ENCODE peak calls at places on chromosomes 5 and 9, in six cellular contexts. J is IMR-90, B is AG09309, A is OCI-LY7, N is epithelial cell of esophagus, O is coronary artery. M is an unnamed sample.

GRCh38 chr5:3659907-3660306 is 64.3 kb downstream of the IRX1 start:
- DNase-seq in B (no peak), O (no peak), A (no peak), N (peak), J (peak), M (no peak)

GRCh38 chr5:147098233-147098790 is 136.5 kb upstream of the STK32A start:
- DNase-seq in A (peak), O (no peak), N (peak), J (peak), B (peak), M (no peak)

GRCh38 chr9:79665383-79665782 is 93.6 kb downstream of the TLE4 start:
- DNase-seq in B (no peak), J (no peak), N (no peak), A (no peak), O (no peak), M (no peak)

GRCh38 chr5:159874308-159874707 is 42.0 kb upstream of the ADRA1B start:
- DNase-seq in N (peak), B (no peak), O (no peak), J (peak), A (no peak), M (no peak)

GRCh38 chr5:10648806-10649517 is 85.1 kb downstream of the ANKRD33B start:
- DNase-seq in B (no peak), A (no peak), J (no peak), N (no peak), O (no peak), M (no peak)

GRCh38 chr9:16611969-16612368 is 258.5 kb downstream of the BNC2 start:
- DNase-seq in B (peak), A (no peak), N (no peak), O (no peak), J (peak), M (no peak)

GRCh38 chr5:122458278-122458872 is 146.3 kb downstream of the SNCAIP start:
- DNase-seq in N (peak), B (no peak), J (peak), A (peak), O (no peak), M (no peak)

GRCh38 chr9:124054671-124055212 is 43.2 kb downstream of the LHX2 start:
- DNase-seq in O (no peak), J (peak), A (no peak), B (peak), N (peak), M (no peak)

GRCh38 chr9:123689701-123690428 is 240.1 kb downstream of the DENND1A start:
- DNase-seq in J (no peak), O (no peak), N (peak), A (no peak), B (no peak), M (no peak)

GRCh38 chr5:159915913-159916840 is at the start of gene ADRA1B:
- DNase-seq in B (no peak), J (peak), O (peak), A (no peak), N (peak), M (peak)

GRCh38 chr5:40796487-40796889 is 1.7 kb downstream of the PRKAA1 start:
- DNase-seq in O (no peak), N (peak), B (no peak), A (peak), J (peak), M (no peak)

GRCh38 chr5:71862661-71863060 is 143.6 kb downstream of the CARTPT start:
- DNase-seq in J (no peak), O (no peak), A (no peak), N (peak), B (no peak), M (no peak)

GRCh38 chr5:159509002-159509660 is 178.8 kb upstream of the IL12B start:
- DNase-seq in A (no peak), O (no peak), J (peak), B (no peak), N (no peak), M (no peak)

GRCh38 chr5:37375091-37375490 is 4.0 kb upstream of the WDR70 start:
- DNase-seq in A (no peak), O (no peak), B (no peak), N (no peak), J (no peak), M (no peak)

GRCh38 chr9:81566074-81566698 is 123.2 kb downstream of the TLE1 start:
- DNase-seq in O (no peak), A (no peak), B (no peak), N (no peak), J (no peak), M (no peak)

GRCh38 chr5:20972419-20972925 is 984.5 kb upstream of the CDH18 start:
- DNase-seq in A (no peak), O (peak), J (peak), N (peak), B (no peak), M (no peak)

GRCh38 chr5:28896949-28897348 is 1858.6 kb upstream of the CDH9 start:
- DNase-seq in N (peak), O (no peak), J (no peak), B (no peak), A (no peak), M (no peak)
- TF ChIP-seq CTCF in N (peak), O (no peak), J (no peak), B (no peak), A (no peak), M (no peak)

DNA sequence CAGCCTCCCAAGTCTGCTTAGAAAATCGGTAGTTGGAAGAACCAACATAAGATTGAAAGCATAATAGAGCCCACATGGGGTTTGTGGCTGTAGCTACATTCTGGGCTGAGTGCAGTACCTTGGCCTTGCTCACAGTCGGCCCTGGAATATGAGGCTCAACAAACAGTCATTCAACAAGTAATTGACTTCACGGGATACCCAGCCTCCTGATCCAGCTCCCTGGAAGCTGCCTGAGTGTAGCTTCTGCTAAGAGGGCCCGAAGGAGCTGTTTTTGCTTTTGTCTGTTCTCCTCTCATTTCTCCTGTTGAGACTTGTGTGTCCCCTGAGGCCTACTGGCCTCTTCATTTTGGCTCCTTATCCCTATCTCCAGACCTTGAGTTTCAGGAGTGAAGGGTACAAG is 170.7 kb downstream of the HSPA4 start:
- DNase-seq in A (no peak), N (no peak), B (no peak), J (no peak), O (peak), M (no peak)
- TF ChIP-seq CTCF in A (no peak), N (no peak), B (no peak), J (no peak), O (no peak), M (no peak)

GRCh38 chr5:170631471-170632195 is 127.8 kb downstream of the KCNIP1 start:
- DNase-seq in A (no peak), O (peak), J (no peak), N (no peak), B (no peak), M (no peak)
- TF ChIP-seq CTCF in A (no peak), O (no peak), J (peak), N (no peak), B (peak), M (no peak)

GRCh38 chr5:151688406-151688805 is 1.7 kb upstream of the SPARC start:
- DNase-seq in O (peak), N (no peak), J (no peak), B (no peak), A (no peak), M (no peak)

GRCh38 chr5:151685749-151686672 is 704 bp downstream of the SPARC start:
- DNase-seq in A (no peak), O (no peak), N (no peak), J (no peak), B (no peak), M (no peak)

GRCh38 chr5:151683936-151684586 is 2.7 kb downstream of the SPARC start:
- DNase-seq in N (no peak), B (no peak), A (no peak), O (no peak), J (no peak), M (no peak)

GRCh38 chr5:151684690-151685361 is 1.9 kb downstream of the SPARC start:
- DNase-seq in B (peak), O (peak), J (peak), A (no peak), N (peak), M (no peak)

GRCh38 chr5:151686673-151687378 is at the start of gene SPARC:
- DNase-seq in O (peak), A (no peak), B (peak), J (peak), N (peak), M (no peak)
- TF ChIP-seq CTCF in O (no peak), A (no peak), B (peak), J (no peak), N (no peak), M (no peak)

DNA sequence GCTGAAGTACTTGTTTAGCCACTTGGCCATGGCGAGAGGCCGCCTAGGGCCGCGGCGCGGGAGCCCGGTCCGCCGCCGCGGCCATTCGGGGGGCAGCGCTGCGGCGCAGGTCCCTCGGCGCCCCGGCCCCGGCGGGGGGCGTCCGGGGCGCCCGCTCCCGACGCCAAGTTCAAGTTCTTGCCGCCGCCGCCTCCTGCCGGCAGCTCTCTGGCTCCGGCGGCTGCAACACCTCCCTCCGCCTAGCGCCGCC is 486 bp downstream of the SHB start:
- DNase-seq in A (peak), J (peak), O (no peak), B (no peak), N (peak), M (peak)
- TF ChIP-seq CTCF in A (no peak), J (peak), O (no peak), B (peak), N (peak), M (no peak)

GRCh38 chr5:15940905-15941304 is 238.7 kb downstream of the MARCHF11 start:
- DNase-seq in J (no peak), N (no peak), B (no peak), A (no peak), O (no peak), M (no peak)
- TF ChIP-seq CTCF in J (no peak), N (no peak), B (no peak), A (no peak), O (no peak), M (no peak)

GRCh38 chr9:94913550-94913949 is 187.1 kb downstream of the AOPEP start:
- DNase-seq in A (no peak), N (no peak), J (no peak), B (no peak), O (no peak), M (no peak)
- TF ChIP-seq CTCF in A (no peak), N (no peak), J (no peak), B (no peak), O (no peak), M (no peak)

M was measured in CD8-positive, alpha-beta T cell.